ENCODE peak calls at places on chromosome 18, in four cellular contexts. F is NB4, A is cardiac muscle cell, O is neural crest cell. Q is an unnamed sample.

GRCh38 chr18:40235881-40236280 is 1719.2 kb upstream of the PIK3C3 start:
- DNase-seq in O (no peak), A (no peak), F (no peak), Q (no peak)

GRCh38 chr18:78514910-78515670 is 464.5 kb upstream of the SALL3 start:
- DNase-seq in F (no peak), A (no peak), O (no peak), Q (no peak)

GRCh38 chr18:68428026-68428425 is 286.9 kb downstream of the TMX3 start:
- DNase-seq in F (no peak), A (peak; percentile 53), O (no peak), Q (peak; percentile 10)

GRCh38 chr18:28189400-28190239 is 12.7 kb upstream of the CDH2 start:
- DNase-seq in O (peak; percentile 22), F (peak; percentile 55), A (peak; percentile 88), Q (peak; percentile 43)

GRCh38 chr18:63216911-63217311 is 102.7 kb downstream of the BCL2 start:
- DNase-seq in A (no peak), O (no peak), F (no peak), Q (no peak)

GRCh38 chr18:48133675-48134251 is 203.3 kb upstream of the SMAD2 start:
- DNase-seq in F (no peak), O (no peak), A (peak; percentile 44), Q (peak; percentile 24)

GRCh38 chr18:33755918-33756590 is 178.0 kb downstream of the ASXL3 start:
- DNase-seq in A (peak; percentile 57), F (peak; percentile 31), O (no peak), Q (peak; percentile 21)

GRCh38 chr18:63683152-63683551 is 19.6 kb upstream of the SERPINB11 start:
- DNase-seq in F (no peak), O (no peak), A (peak; percentile 75), Q (peak; percentile 77)

GRCh38 chr18:27860701-27861107 is 316.2 kb downstream of the CDH2 start:
- DNase-seq in F (no peak), O (no peak), A (peak; percentile 36), Q (no peak)

GRCh38 chr18:48942554-48943261 is 8.1 kb downstream of the SMAD7 start:
- DNase-seq in O (no peak), A (peak; percentile 83), F (no peak), Q (peak; percentile 90)

GRCh38 chr18:51151568-51152511 is 45.6 kb downstream of the MEX3C start:
- DNase-seq in A (no peak), F (peak; percentile 45), O (no peak), Q (no peak)

GRCh38 chr18:2932247-2933181 is 80.4 kb downstream of the LPIN2 start:
- DNase-seq in O (peak; percentile 32), A (peak; percentile 78), F (peak; percentile 69), Q (peak; percentile 55)

GRCh38 chr18:56431551-56431950 is 206.8 kb downstream of the TXNL1 start:
- DNase-seq in A (no peak), O (no peak), F (no peak), Q (peak; percentile 84)

GRCh38 chr18:61967242-61967891 is 74.6 kb upstream of the RNF152 start:
- DNase-seq in F (no peak), O (no peak), A (no peak), Q (no peak)

GRCh38 chr18:28127763-28128737 is 48.9 kb downstream of the CDH2 start:
- DNase-seq in F (no peak), O (no peak), A (peak; percentile 46), Q (no peak)

GRCh38 chr18:44128365-44128764 is 552.3 kb upstream of the SETBP1 start:
- DNase-seq in A (peak; percentile 29), F (no peak), O (no peak), Q (no peak)

GRCh38 chr18:9091066-9091476 is 11.4 kb upstream of the NDUFV2 start:
- DNase-seq in A (no peak), F (no peak), O (no peak), Q (no peak)

GRCh38 chr18:78542204-78542603 is 437.4 kb upstream of the SALL3 start:
- DNase-seq in O (no peak), F (no peak), A (peak; percentile 6), Q (no peak)

GRCh38 chr18:23626451-23627279 is 36.0 kb downstream of the ANKRD29 start:
- DNase-seq in F (no peak), O (no peak), A (peak; percentile 27), Q (no peak)

GRCh38 chr18:63831080-63831788 is 56.0 kb downstream of the SERPINB7 start:
- DNase-seq in F (peak; percentile 87), A (peak; percentile 13), O (no peak), Q (no peak)

GRCh38 chr18:501406-501714 is 859 bp upstream of the COLEC12 start:
- DNase-seq in F (no peak), O (no peak), A (no peak), Q (no peak)

GRCh38 chr18:8959551-8960135 is 142.9 kb upstream of the NDUFV2 start:
- DNase-seq in O (no peak), F (no peak), A (no peak), Q (peak; percentile 27)

GRCh38 chr18:63158676-63159291 is 160.8 kb downstream of the BCL2 start:
- DNase-seq in F (no peak), A (no peak), O (no peak), Q (no peak)

GRCh38 chr18:13513015-13513414 is 213.3 kb downstream of the FAM210A start:
- DNase-seq in O (no peak), F (no peak), A (no peak), Q (no peak)

GRCh38 chr18:73980289-73980979 is 167.2 kb downstream of the FBXO15 start:
- DNase-seq in A (peak; percentile 13), F (peak; percentile 16), O (peak; percentile 62), Q (peak; percentile 67)

GRCh38 chr18:3498705-3499451 is 48.9 kb downstream of the TGIF1 start:
- DNase-seq in A (peak; percentile 60), F (peak; percentile 67), O (peak; percentile 53), Q (peak; percentile 6)

GRCh38 chr18:61237529-61237928 is 95.7 kb upstream of the CDH20 start:
- DNase-seq in O (no peak), A (no peak), F (no peak), Q (no peak)

GRCh38 chr18:73563345-73563744 is 584.3 kb downstream of the FBXO15 start:
- DNase-seq in F (no peak), A (peak; percentile 21), O (no peak), Q (no peak)

GRCh38 chr18:78526923-78527775 is 452.5 kb upstream of the SALL3 start:
- DNase-seq in F (no peak), O (no peak), A (no peak), Q (no peak)

GRCh38 chr18:52716926-52717325 is 376.9 kb downstream of the DCC start:
- DNase-seq in F (peak; percentile 50), A (peak; percentile 2), O (peak; percentile 3), Q (no peak)

GRCh38 chr18:26617151-26617554 is 68.8 kb upstream of the KCTD1 start:
- DNase-seq in A (peak; percentile 82), O (no peak), F (no peak), Q (peak; percentile 12)

GRCh38 chr18:1014496-1014895 is 109.8 kb downstream of the ADCYAP1 start:
- DNase-seq in O (no peak), A (peak; percentile 35), F (no peak), Q (no peak)

GRCh38 chr18:77061946-77062517 is 70.6 kb downstream of the MBP start:
- DNase-seq in O (no peak), A (no peak), F (peak; percentile 72), Q (no peak)
- TF ChIP-seq CTCF in O (no peak), A (no peak), F (peak; percentile 28), Q (no peak)

DNA sequence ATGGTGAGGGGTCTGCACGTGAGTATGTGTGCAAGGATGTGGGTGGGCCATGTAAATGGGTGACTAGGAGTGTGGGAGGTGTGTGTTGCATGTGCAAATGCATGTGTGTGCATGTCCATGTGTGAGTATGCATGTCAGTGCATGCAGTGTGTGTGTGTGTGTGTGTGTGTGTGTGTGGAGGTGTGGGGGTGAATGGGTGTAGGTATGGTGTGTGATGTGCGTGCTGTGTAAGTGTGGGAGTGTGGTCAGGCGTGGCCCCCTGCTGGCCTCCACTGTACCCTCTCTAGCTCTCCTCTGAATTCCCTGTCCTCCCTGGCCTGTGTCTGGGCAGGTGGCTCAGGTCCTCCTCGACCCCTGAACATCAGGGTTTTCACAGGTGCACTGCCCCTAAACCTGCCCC is 230.3 kb downstream of the CELF4 start:
- DNase-seq in F (no peak), O (peak; percentile 6), A (peak; percentile 35), Q (peak; percentile 31)
- TF ChIP-seq CTCF in F (no peak), O (peak; percentile 46), A (peak; percentile 43), Q (peak; percentile 25)

GRCh38 chr18:6055711-6056110 is 160.4 kb upstream of the TMEM200C start:
- DNase-seq in O (no peak), F (no peak), A (peak; percentile 20), Q (no peak)

GRCh38 chr18:6056171-6056932 is 161.0 kb upstream of the TMEM200C start:
- DNase-seq in A (peak; percentile 41), F (no peak), O (peak; percentile 13), Q (no peak)

GRCh38 chr18:6059551-6059950 is 164.2 kb upstream of the TMEM200C start:
- DNase-seq in A (no peak), F (no peak), O (no peak), Q (no peak)

GRCh38 chr18:6058941-6059340 is 163.6 kb upstream of the TMEM200C start:
- DNase-seq in F (no peak), O (peak; percentile 6), A (no peak), Q (no peak)

DNA sequence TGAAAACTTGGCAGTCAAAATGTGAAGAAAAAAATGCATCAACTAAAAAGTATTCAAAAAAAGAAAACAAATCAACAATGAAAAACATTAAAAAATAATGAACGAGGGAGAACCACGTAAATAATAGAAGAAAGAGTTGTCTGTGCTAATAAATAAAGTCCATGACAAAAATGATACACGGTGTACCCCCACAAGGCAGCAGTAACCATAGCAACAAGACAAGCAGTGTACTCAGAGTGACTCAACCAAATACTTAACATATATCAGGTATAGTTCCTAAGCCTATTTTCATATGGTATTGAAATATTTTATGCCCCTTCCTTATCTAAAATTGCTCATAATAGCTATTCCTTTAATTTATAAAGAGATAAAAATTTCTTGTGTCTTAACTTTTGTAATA is 162.3 kb upstream of the TMEM200C start:
- DNase-seq in A (peak; percentile 13), F (no peak), O (no peak), Q (no peak)
- TF ChIP-seq CTCF in A (no peak), F (no peak), O (no peak), Q (no peak)

DNA sequence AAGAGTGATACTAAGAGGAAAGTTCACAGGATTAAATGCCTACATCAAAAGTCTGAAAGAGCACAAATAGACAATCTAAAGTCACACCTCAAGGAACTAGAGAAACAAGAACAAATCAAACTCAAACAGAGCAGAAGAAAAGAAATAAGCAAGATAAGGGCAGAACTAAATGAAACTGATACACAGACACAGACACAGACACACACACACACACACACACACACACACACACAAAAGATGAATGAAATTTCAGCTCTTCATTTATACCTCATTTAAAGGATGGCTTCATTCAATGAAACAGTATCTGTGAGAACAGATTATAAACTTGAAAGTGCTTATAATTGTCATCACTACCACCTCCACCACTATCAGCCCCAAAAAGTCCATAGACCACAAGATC is 428.9 kb downstream of the MBD2 start:
- DNase-seq in F (no peak), A (no peak), O (no peak), Q (no peak)
- TF ChIP-seq CTCF in F (no peak), A (no peak), O (no peak), Q (no peak)